ENCODE peak calls at places on chromosomes 11 and 22, in five cellular contexts. S is mammary epithelial cell, R is transverse colon, I is PC-9, A is psoas muscle. Z is an unnamed sample.

GRCh38 chr11:68617925-68618809 is 66.2 kb upstream of the GAL start:
- DNase-seq in S (no peak), A (no peak), I (no peak), R (no peak), Z (no peak)

GRCh38 chr11:124837491-124837856 is 27.8 kb upstream of the ROBO3 start:
- DNase-seq in S (peak), R (no peak), A (no peak), I (peak), Z (peak)

GRCh38 chr11:112363527-112363926 is 102.9 kb upstream of the PLET1 start:
- DNase-seq in A (no peak), R (no peak), S (no peak), I (no peak), Z (peak)

GRCh38 chr11:13098067-13098466 is 89.0 kb downstream of the RASSF10 start:
- DNase-seq in A (no peak), I (peak), S (peak), R (no peak), Z (no peak)

GRCh38 chr11:111938687-111939160 is 1.6 kb downstream of the DIXDC1 start:
- DNase-seq in A (no peak), S (peak), R (no peak), I (no peak), Z (peak)

GRCh38 chr11:128896356-128896755 is 5.2 kb downstream of the KCNJ5 start:
- DNase-seq in I (no peak), A (no peak), R (no peak), S (no peak), Z (no peak)

GRCh38 chr22:38317995-38318715 is 922 bp upstream of the CSNK1E start:
- DNase-seq in R (peak), S (peak), A (peak), I (peak), Z (peak)

GRCh38 chr22:43990044-43990443 is 34.1 kb upstream of the PARVB start:
- DNase-seq in R (no peak), S (no peak), A (no peak), I (no peak), Z (no peak)

GRCh38 chr11:40328890-40329617 is 1130.4 kb downstream of the LRRC4C start:
- DNase-seq in R (peak), A (peak), S (peak), I (peak), Z (peak)

GRCh38 chr11:12540913-12541587 is 133.2 kb upstream of the TEAD1 start:
- DNase-seq in A (peak), S (no peak), I (peak), R (no peak), Z (peak)

GRCh38 chr11:100776212-100776896 is 89.3 kb downstream of the ARHGAP42 start:
- DNase-seq in R (no peak), A (no peak), I (peak), S (peak), Z (peak)

GRCh38 chr11:32297629-32298028 is 137.7 kb downstream of the WT1 start:
- DNase-seq in A (no peak), R (no peak), S (peak), I (no peak), Z (peak)
- TF ChIP-seq CTCF in A (no peak), R (peak), S (peak), I (peak), Z (peak)

GRCh38 chr11:45339754-45340519 is 53.8 kb upstream of the SYT13 start:
- DNase-seq in I (peak), A (peak), R (peak), S (peak), Z (peak)
- H3K4me3 ChIP-seq in I (no peak), A (peak), R (no peak), S (no peak), Z (no peak)

GRCh38 chr22:26672590-26673468 is 15.4 kb downstream of the MIAT start:
- DNase-seq in R (peak), I (peak), S (peak), A (peak), Z (peak)

GRCh38 chr22:26675687-26676273 is 18.4 kb downstream of the MIAT start:
- DNase-seq in S (no peak), R (no peak), I (no peak), A (no peak), Z (no peak)

GRCh38 chr22:26672060-26672471 is 14.7 kb downstream of the MIAT start:
- DNase-seq in I (no peak), R (peak), S (no peak), A (no peak), Z (no peak)

GRCh38 chr22:26673485-26673884 is 16.1 kb downstream of the MIAT start:
- DNase-seq in A (no peak), R (peak), S (peak), I (no peak), Z (peak)

GRCh38 chr22:26674211-26675190 is 17.1 kb downstream of the MIAT start:
- DNase-seq in I (no peak), A (no peak), R (peak), S (peak), Z (no peak)
- TF ChIP-seq CTCF in I (no peak), A (no peak), R (no peak), S (no peak), Z (no peak)

DNA sequence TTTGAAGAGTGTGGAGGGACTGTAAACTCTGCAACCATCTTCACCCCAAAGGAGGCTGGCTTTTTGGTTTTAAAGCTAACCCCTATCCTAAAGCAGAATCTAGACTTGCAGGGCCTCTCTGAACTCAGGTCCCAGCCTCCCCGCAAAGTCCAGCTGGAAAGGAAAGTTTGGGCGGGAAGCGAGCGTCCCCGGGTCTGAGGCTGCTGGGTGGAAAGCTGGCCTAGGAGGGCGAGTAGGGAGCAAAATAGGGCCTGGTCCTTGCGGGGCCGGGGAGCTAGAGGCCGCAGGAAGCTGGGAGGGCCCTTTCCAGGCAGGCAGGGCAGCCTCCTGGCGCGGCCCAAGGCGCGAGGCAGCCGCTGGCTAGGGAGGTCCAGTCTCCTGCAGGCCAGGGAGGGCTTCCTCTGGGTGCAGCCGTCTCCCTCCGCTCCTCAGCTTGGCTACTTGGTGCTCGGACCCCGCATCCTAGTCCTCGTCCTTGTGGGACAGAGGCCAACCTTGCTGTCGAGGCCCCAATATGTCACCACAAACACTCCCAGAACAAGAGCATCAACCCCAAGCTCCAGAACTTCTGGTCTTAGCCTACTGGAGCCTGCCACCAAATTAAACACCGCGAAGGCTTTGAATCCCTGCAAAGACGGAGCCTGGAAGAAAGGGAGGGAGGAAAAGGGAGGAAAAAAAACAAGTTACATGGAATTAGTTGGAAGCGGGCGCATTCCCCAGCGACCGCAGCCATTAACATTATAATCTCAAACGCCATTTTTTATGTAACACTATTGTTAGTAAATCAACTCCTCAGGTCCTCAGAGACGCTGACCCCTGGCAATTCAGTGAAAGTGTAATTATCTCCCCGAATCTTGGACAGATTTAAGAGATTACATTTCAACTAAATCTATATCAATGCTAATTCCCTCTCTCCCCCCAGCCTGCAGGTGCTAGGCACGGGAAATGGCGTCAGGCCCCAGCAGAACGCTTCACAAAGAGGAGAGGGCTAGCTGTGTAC is 12.6 kb upstream of the PAX6 start:
- DNase-seq in A (no peak), S (no peak), I (no peak), R (no peak), Z (no peak)
- H3K4me3 ChIP-seq in A (no peak), S (no peak), I (no peak), R (no peak), Z (no peak)

GRCh38 chr11:57205046-57205671 is 23.4 kb downstream of the LRRC55 start:
- DNase-seq in R (no peak), S (peak), I (no peak), A (no peak), Z (peak)
- TF ChIP-seq CTCF in R (no peak), S (no peak), I (no peak), A (peak), Z (no peak)

GRCh38 chr22:39454385-39454871 is 2.4 kb upstream of the MGAT3 start:
- DNase-seq in I (peak), R (peak), S (no peak), A (no peak), Z (peak)
- H3K4me3 ChIP-seq in I (no peak), R (no peak), S (no peak), A (no peak), Z (no peak)

GRCh38 chr11:117468888-117469287 is 141.2 kb downstream of the CEP164 start:
- DNase-seq in I (no peak), A (no peak), S (no peak), R (no peak), Z (no peak)
- TF ChIP-seq CTCF in I (peak), A (no peak), S (peak), R (no peak), Z (no peak)